ENCODE peak calls at places on chromosomes 12 and 14, in five cellular contexts. X is GM06990, Z is OCI-LY7, T is hepatocyte, B is cardiac muscle cell. E is an unnamed sample.

GRCh38 chr12:58540480-58541299 is 379.6 kb downstream of the LRIG3 start:
- DNase-seq in X (peak; percentile 0), Z (peak; percentile 45), T (peak; percentile 89), B (peak; percentile 92), E (peak; percentile 75)

GRCh38 chr12:50639721-50640120 is 124.2 kb upstream of the ATF1 start:
- DNase-seq in X (no peak), Z (no peak), T (no peak), B (no peak), E (peak; percentile 72)

GRCh38 chr12:131912526-131913274 is 16.4 kb upstream of the PUS1 start:
- DNase-seq in X (peak; percentile 6), Z (no peak), T (peak; percentile 46), B (peak; percentile 92), E (peak; percentile 66)

GRCh38 chr14:92397140-92397815 is 74.3 kb downstream of the SLC24A4 start:
- DNase-seq in X (no peak), Z (no peak), T (no peak), B (peak; percentile 21), E (peak; percentile 78)

GRCh38 chr12:41419151-41419893 is 231.2 kb downstream of the PDZRN4 start:
- DNase-seq in X (no peak), Z (no peak), T (no peak), B (no peak), E (no peak)

GRCh38 chr12:24360057-24360456 is 410.6 kb upstream of the SOX5 start:
- DNase-seq in X (no peak), Z (no peak), T (no peak), B (peak; percentile 19), E (no peak)

GRCh38 chr14:38553586-38553985 is 297.7 kb upstream of the CLEC14A start:
- DNase-seq in X (no peak), Z (no peak), T (no peak), B (peak; percentile 35), E (no peak)

GRCh38 chr12:121812320-121812871 is 8.6 kb downstream of the SETD1B start:
- DNase-seq in X (no peak), Z (peak; percentile 58), T (peak; percentile 87), B (peak; percentile 82), E (no peak)

GRCh38 chr12:91180577-91180976 is 2.0 kb downstream of the DCN start:
- DNase-seq in X (no peak), Z (no peak), T (peak; percentile 33), B (peak; percentile 85), E (no peak)

GRCh38 chr14:65433646-65434045 is 21.1 kb downstream of the FUT8 start:
- DNase-seq in X (no peak), Z (no peak), T (no peak), B (no peak), E (no peak)

GRCh38 chr14:53571990-53572389 is 384.6 kb downstream of the BMP4 start:
- DNase-seq in X (no peak), Z (no peak), T (peak; percentile 28), B (no peak), E (no peak)

GRCh38 chr12:94230357-94230905 is 82.1 kb downstream of the PLXNC1 start:
- DNase-seq in X (no peak), Z (peak; percentile 33), T (no peak), B (peak; percentile 27), E (no peak)

GRCh38 chr14:49641697-49642129 is 6.7 kb upstream of the DNAAF2 start:
- DNase-seq in X (no peak), Z (no peak), T (peak; percentile 82), B (peak; percentile 38), E (no peak)

GRCh38 chr14:81625343-81625742 is 91.7 kb upstream of the SEL1L start:
- DNase-seq in X (no peak), Z (peak; percentile 65), T (peak; percentile 46), B (peak; percentile 18), E (peak; percentile 48)

GRCh38 chr12:31832740-31833540 is 104.1 kb upstream of the AMN1 start:
- DNase-seq in X (peak; percentile 44), Z (peak; percentile 52), T (no peak), B (no peak), E (no peak)

GRCh38 chr14:93013368-93013719 is 90.4 kb downstream of the CHGA start:
- DNase-seq in X (no peak), Z (no peak), T (no peak), B (peak; percentile 77), E (no peak)

GRCh38 chr12:47361389-47362031 is 281.8 kb upstream of the AMIGO2 start:
- DNase-seq in X (peak; percentile 26), Z (peak; percentile 79), T (no peak), B (no peak), E (peak; percentile 75)

GRCh38 chr12:50598321-50598862 is 93.6 kb downstream of the DIP2B start:
- DNase-seq in X (no peak), Z (no peak), T (no peak), B (peak; percentile 54), E (peak; percentile 12)

GRCh38 chr12:53127169-53127568 is 23.9 kb downstream of the SOAT2 start:
- DNase-seq in X (no peak), Z (no peak), T (no peak), B (no peak), E (no peak)

GRCh38 chr12:92445253-92446081 is 257.3 kb upstream of the PLEKHG7 start:
- DNase-seq in X (peak; percentile 84), Z (peak; percentile 98), T (no peak), B (no peak), E (peak; percentile 35)

GRCh38 chr14:23929822-23930294 is 23.7 kb upstream of the DHRS4 start:
- DNase-seq in X (peak; percentile 22), Z (peak; percentile 81), T (peak; percentile 87), B (peak; percentile 80), E (peak; percentile 69)

GRCh38 chr12:109734219-109735000 is 20.8 kb downstream of the FAM222A start:
- DNase-seq in X (no peak), Z (no peak), T (no peak), B (peak; percentile 62), E (no peak)

DNA sequence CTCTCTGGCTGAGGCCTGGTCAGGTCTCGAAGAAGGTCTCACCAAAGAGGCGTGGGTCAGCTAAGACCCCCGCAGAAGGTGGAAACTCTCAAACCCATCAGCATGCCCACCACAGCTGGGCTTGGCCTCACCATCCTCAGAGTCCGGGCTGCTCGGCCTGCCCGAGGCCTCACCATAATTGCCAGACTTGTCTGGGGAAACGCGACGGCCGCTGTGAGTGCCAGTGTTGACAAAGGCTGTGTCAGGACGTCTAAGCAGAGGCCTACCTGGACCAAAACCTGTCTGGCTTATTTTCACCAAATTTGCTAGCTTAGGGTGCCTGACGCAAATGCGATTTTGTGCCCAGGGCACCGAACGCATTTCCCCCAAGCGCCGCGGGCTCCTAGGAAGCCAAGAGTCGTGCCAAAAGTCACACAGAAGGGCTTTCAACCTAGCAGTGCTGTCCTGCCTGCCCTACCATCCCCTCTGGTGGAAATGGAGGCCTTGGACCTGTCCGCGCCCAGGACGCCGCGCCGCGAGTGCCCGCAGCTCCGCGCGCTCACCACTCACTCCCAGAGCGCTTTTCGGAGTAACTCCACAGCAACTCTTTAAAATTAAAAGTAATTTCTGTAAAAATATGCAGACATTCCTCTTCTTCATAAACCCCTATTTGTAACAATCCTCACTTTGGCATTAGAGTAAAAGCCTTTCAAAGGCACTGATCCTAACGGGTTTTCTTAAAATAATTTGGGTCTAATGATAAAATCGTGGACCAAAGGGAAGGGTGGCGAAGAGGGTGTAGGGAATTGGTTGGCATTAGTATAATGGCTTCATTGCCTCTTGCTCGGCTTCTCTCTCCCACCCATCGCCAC is 1.2 kb upstream of the ALX1 start:
- DNase-seq in X (no peak), Z (no peak), T (no peak), B (no peak), E (no peak)
- H3K4me3 ChIP-seq in X (no peak overlapping the region), Z (no peak overlapping the region), T (peak overlapping the region; percentile 71), B (peak overlapping the region; percentile 73), E (no peak overlapping the region)

GRCh38 chr14:78170203-78170602 is at the start of gene NRXN3:
- DNase-seq in X (no peak), Z (no peak), T (peak; percentile 53), B (no peak), E (peak; percentile 4)
- TF ChIP-seq CTCF in X (no peak), Z (no peak), T (no peak), B (no peak), E (no peak)

GRCh38 chr14:103340480-103341212 is 6.6 kb downstream of the EIF5 start:
- DNase-seq in X (no peak), Z (no peak), T (no peak), B (no peak), E (no peak)

GRCh38 chr14:103341250-103342129 is 7.5 kb downstream of the EIF5 start:
- DNase-seq in X (no peak), Z (no peak), T (no peak), B (no peak), E (no peak)

GRCh38 chr14:103343905-103344797 is 10.1 kb downstream of the EIF5 start:
- DNase-seq in X (no peak), Z (no peak), T (no peak), B (no peak), E (no peak)

GRCh38 chr14:103346286-103346685 is 12.2 kb downstream of the EIF5 start:
- DNase-seq in X (no peak), Z (no peak), T (no peak), B (no peak), E (no peak)

DNA sequence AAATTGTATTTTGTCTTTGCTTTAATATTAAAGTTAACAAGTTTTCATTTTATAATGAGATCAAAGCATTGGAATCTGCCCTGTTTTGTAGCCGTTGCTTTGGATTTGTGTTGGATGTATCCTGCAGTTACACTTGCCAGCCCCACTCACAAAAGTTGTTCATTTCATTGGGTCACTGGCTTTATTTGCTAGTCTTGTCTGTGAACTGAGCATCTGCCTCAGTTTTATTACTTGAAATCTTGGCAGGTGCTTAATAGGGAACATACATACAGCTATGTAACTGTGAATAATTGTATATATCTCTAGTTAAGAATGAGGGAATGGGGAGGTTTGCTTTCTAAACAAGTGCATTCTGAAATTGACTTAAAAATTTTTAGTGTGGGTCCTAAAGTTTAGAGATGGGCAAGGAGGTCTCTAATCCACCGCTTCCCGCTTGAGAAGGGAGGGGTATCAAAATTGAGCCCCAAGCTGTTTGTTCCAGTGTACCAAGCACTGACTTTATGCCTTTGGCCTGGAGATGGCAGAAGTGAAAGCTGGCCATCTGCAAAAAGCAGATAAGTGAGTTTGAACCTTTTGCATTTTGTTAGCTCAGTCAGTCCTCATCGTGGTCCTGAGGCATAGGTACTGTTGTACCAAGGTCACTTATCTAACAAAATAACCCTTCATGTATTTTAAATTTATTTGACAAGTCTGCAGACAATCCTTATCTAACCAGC is 9.3 kb downstream of the EIF5 start:
- DNase-seq in X (no peak), Z (no peak), T (no peak), B (peak; percentile 15), E (no peak)
- H3K36me3 ChIP-seq in X (peaks cover 35% of the 10 kb centered on the region), Z (peaks cover 71% of the 10 kb centered on the region), T (peaks cover 8% of the 10 kb centered on the region), B (peaks cover 64% of the 10 kb centered on the region), E (peaks cover 18% of the 10 kb centered on the region)

DNA sequence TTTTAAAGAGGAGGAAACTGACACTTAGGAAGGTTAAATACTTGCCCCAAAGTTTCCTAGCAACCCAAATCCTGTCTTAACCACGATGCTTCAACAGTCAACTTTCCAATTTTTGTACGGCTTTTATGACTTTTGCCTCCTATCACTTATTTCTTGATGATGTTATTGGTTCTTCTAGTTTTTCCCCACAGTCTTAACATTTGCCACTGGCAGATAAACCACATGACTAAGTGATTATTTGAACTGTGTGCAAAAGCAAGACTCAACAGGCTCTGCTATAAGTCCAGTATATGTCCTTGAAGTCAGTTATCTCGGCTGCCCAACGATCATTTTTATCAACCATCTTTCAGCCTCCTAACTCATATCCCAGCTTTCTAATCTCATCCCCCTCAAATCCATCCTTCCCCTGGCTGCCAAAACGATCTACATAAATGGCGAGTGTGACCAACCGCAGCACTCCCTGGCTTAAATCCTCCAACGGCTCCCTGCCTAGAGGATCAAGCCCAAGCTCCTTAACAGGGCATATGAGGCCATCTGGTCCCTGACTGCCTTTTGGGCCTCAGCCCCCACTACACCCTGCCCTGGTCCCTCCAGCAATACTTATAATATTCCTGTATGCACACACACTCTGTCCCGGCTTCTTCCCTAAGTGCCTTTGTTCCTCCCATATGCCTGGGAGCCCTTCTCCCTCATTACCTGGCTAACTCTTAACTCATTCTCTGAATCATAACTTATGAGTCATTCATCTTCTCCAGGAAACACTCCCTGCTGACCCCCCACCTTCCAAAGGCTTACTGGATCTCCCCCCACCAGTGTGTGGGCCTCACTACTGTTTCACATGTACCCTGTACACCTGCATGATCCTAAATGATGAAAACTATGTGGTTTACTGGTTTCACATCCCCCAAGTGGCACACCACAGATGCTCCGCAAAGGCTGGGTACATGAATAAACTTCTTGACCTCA is 8.8 kb downstream of the VPS37B start:
- DNase-seq in X (peak; percentile 73), Z (peak; percentile 90), T (peak; percentile 67), B (peak; percentile 35), E (peak; percentile 98)
- H3K4me3 ChIP-seq in X (peak overlapping the region; percentile 1), Z (peak overlapping the region; percentile 52), T (no peak overlapping the region), B (no peak overlapping the region), E (peak overlapping the region; percentile 31)